ENCODE peak calls at places on chromosomes 2 and 18, in eight cellular contexts. J, T, X, U, K, D, E and V are unnamed samples.

GRCh38 chr2:186575302-186575701 is 14.6 kb upstream of the ITGAV start:
- DNase-seq in K (no peak), T (peak; percentile 97), U (no peak), E (no peak), D (peak; percentile 62), X (peak; percentile 42), J (no peak), V (peak; percentile 51)

GRCh38 chr2:2981000-2981399 is 396.6 kb downstream of the EIPR1 start:
- DNase-seq in K (no peak), U (no peak), E (no peak), J (no peak), D (no peak), X (no peak), T (no peak), V (no peak)

GRCh38 chr2:30684546-30684945 is 122.7 kb downstream of the CAPN13 start:
- DNase-seq in E (no peak), U (no peak), T (no peak), X (no peak), D (no peak), K (no peak), J (peak; percentile 14), V (no peak)

GRCh38 chr2:111667542-111668273 is 216.3 kb downstream of the ANAPC1 start:
- DNase-seq in E (peak; percentile 41), U (no peak), T (peak; percentile 42), K (no peak), J (no peak), X (no peak), D (no peak), V (peak; percentile 75)

GRCh38 chr2:71756280-71756906 is 303.0 kb downstream of the DYSF start:
- DNase-seq in E (no peak), K (no peak), T (no peak), U (no peak), X (no peak), J (no peak), D (no peak), V (no peak)

GRCh38 chr2:155733091-155733870 is 599.2 kb downstream of the NR4A2 start:
- DNase-seq in K (no peak), D (no peak), E (no peak), J (no peak), X (no peak), T (no peak), U (no peak), V (no peak)

GRCh38 chr2:216915548-216916128 is 55.8 kb upstream of the TNP1 start:
- DNase-seq in E (no peak), K (no peak), T (no peak), D (no peak), J (no peak), X (no peak), U (no peak), V (no peak)

GRCh38 chr18:43671431-43671830 is 394.1 kb upstream of the SYT4 start:
- DNase-seq in J (no peak), T (no peak), U (no peak), X (no peak), E (no peak), D (no peak), K (no peak), V (no peak)

GRCh38 chr2:54954705-54955357 is 95.4 kb downstream of the RTN4 start:
- DNase-seq in K (no peak), T (no peak), J (no peak), E (no peak), X (no peak), D (no peak), U (no peak), V (no peak)

GRCh38 chr2:54957321-54957999 is 92.8 kb downstream of the RTN4 start:
- DNase-seq in K (no peak), J (no peak), E (no peak), T (no peak), X (no peak), D (peak; percentile 32), U (no peak), V (peak; percentile 12)

GRCh38 chr2:54955358-54955673 is 94.9 kb downstream of the RTN4 start:
- DNase-seq in E (no peak), U (no peak), K (no peak), X (no peak), D (no peak), T (no peak), J (no peak), V (no peak)

GRCh38 chr2:54956392-54956722 is 93.9 kb downstream of the RTN4 start:
- DNase-seq in E (no peak), J (no peak), T (no peak), D (peak; percentile 28), K (no peak), U (no peak), X (no peak), V (no peak)

DNA sequence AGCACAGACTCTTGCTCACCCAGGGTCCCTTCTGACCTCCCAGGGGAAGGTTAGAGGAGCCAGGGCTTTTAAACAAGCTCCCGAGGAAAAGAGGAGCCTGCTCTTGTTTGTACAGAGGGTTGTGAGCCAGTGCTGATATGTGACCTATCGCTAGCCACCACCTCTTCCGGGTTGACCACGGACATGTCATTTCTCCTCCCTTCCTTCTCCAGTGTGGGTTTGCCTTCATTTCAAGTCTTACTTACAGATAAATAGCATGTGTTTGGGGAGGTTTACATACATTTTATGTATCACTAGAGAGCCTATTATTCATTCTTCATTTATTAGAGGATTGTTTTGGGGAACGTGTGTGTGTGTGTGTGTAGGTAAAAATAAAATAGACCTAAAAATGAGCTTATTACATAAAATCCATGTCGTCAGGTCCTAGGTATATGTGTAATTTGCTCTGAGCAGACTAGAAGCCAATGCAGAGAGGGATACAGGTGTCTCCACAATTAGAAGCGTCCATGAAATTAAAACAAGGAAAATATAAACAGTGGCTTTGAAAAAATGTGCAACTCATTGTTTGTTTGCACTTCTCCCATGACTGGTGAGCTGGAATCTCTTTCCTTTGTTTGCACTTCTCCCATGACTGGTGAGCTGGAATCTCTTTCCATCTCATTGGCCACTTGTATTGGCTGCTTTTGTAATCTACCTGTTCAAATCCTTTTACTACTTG is 94.4 kb downstream of the RTN4 start:
- DNase-seq in X (no peak), T (no peak), J (no peak), U (no peak), D (peak; percentile 77), E (no peak), K (no peak), V (no peak)
- TF ChIP-seq EP300 in X (no peak), T (no peak), J (no peak), U (no peak), D (peak; percentile 79), E (no peak), K (no peak), V (no peak)

GRCh38 chr2:28378679-28379392 is 13.8 kb upstream of the FOSL2 start:
- DNase-seq in U (no peak), E (no peak), J (no peak), T (no peak), X (no peak), D (no peak), K (no peak), V (no peak)

GRCh38 chr2:28381225-28382180 is 11.2 kb upstream of the FOSL2 start:
- DNase-seq in D (no peak), T (no peak), U (peak; percentile 67), J (no peak), E (peak; percentile 74), K (no peak), X (no peak), V (no peak)

GRCh38 chr2:28377984-28378678 is 14.5 kb upstream of the FOSL2 start:
- DNase-seq in D (no peak), X (no peak), T (no peak), U (peak; percentile 88), J (no peak), E (peak; percentile 94), K (no peak), V (peak; percentile 79)

GRCh38 chr2:28382755-28383154 is 9.9 kb upstream of the FOSL2 start:
- DNase-seq in U (no peak), E (peak; percentile 68), T (no peak), K (no peak), X (no peak), D (peak; percentile 39), J (no peak), V (no peak)

GRCh38 chr2:28380185-28380584 is 12.5 kb upstream of the FOSL2 start:
- DNase-seq in J (no peak), D (no peak), K (no peak), E (no peak), U (no peak), X (no peak), T (no peak), V (no peak)
- TF ChIP-seq CTCF in J (no peak), D (no peak), K (no peak), E (no peak), U (no peak), X (no peak), T (no peak), V (no peak)

DNA sequence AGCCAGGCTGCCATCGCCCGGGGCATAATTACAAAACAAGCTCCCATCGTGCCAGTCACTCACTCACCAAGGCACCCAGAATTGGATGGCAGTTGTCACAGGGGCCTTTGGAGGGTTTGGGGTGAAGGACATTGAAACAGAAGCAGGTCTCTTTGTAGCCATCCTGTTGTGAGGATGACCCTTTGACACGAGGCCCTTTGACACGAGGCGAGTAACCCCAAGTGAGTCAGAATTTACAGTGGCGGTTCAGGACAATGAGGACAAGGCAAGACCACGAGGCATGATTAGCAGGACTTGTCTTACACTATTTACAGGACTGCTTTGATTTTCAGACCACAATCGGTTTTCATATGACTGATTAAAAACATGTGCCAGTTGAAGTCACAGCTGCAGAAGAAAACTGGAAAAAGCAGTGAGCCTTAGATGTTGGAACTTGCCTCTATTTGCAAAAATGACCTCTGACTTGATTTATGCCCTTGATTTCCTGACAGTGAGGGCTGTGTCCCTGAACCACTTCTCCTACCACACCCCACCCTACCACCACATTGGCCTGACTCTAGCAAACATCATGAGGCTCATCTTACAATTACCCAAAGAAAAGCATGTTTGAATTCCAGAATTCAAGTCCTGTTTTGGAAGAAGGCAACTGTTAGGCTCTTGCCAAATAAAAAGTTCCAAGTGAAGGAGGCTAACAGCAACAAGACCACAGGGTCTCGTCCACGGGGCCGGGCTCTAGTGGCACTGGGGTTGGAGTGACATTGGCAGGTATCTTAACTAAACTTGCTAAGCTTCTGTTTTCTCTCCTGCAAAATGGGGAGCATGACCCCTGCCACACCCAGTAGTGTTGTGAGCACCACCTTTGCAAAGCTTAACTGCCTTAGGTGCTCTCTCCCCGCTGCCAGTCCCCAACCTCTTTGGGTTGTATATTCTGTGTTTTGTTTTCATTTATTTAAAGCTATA is 64.4 kb upstream of the FOSL2 start:
- DNase-seq in T (no peak), J (peak; percentile 64), U (no peak), E (no peak), D (no peak), K (no peak), X (peak; percentile 15), V (no peak)
- H3K27ac ChIP-seq in T (peak overlapping the region; percentile 6), J (peak overlapping the region; percentile 25), U (no peak overlapping the region), E (peak overlapping the region; percentile 67), D (no peak overlapping the region), K (no peak overlapping the region), X (peak overlapping the region; percentile 77), V (no peak overlapping the region)

DNA sequence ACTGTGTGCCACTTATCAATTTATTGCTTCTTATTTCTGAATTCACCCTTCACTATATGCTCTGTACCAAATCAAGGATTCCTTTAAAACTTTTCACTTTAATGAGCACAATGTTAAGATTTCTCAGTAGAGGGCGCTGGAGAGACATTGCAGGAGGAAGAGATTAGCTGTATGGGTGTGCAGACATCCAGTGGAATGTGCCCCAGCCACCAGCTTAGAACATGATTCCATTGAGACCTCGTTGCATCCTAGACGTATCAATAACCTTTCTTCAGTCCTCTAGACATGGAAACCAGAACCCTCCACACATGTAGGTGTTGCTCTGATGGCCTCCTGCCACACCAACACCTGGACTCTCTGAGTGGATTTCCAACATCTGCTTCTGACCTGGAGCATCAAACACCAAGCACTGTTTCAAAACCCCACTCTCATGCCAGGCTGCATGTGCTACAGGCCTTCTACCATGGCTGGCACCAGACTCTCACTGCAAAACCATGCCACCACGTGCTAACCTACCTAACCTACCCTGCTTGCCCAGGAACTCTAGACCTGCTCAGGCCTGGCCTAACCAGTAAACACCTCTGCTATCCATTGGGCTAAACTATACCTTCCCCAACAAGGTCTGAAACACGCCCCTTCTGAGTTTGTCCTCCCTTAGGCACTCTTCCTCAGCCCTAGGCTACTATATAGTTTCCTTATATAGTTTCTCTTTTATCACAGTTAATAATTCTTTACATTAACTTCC is 633.2 kb upstream of the PKDCC start:
- DNase-seq in X (no peak), T (peak; percentile 46), E (no peak), D (no peak), U (no peak), K (peak; percentile 5), J (no peak), V (no peak)
- TF ChIP-seq EP300 in X (no peak), T (no peak), E (no peak), D (no peak), U (no peak), K (no peak), J (no peak), V (no peak)